ENCODE peak calls at places on chromosome 19, in five cellular contexts. G is WTC11; Y is M059J; W is naive thymus-derived CD8-positive, alpha-beta T cell; H is EL. A is an unnamed sample.

GRCh38 chr19:17861542-17862402 is 2.1 kb downstream of the RPL18A start:
- DNase-seq in W (no peak), H (no peak), Y (no peak), G (no peak), A (no peak)

GRCh38 chr19:2594319-2594718 is 108.2 kb downstream of the GNG7 start:
- DNase-seq in H (no peak), Y (no peak), G (no peak), W (no peak), A (no peak)

GRCh38 chr19:19782783-19783182 is 38.8 kb downstream of the ZNF506 start:
- DNase-seq in H (no peak), W (no peak), Y (no peak), G (no peak), A (no peak)

GRCh38 chr19:4473708-4474503 is 1.8 kb downstream of the HDGFL2 start:
- DNase-seq in H (peak), W (no peak), G (no peak), Y (no peak), A (no peak)

GRCh38 chr19:19538077-19538764 is at the start of gene CILP2:
- DNase-seq in Y (no peak), H (peak), W (peak), G (peak), A (no peak)

GRCh38 chr19:30590596-30591229 is 218.5 kb downstream of the ZNF536 start:
- DNase-seq in G (no peak), W (no peak), H (no peak), Y (no peak), A (no peak)

GRCh38 chr19:55647732-55648656 is at the start of gene CCDC106:
- DNase-seq in H (peak), Y (peak), W (peak), G (peak), A (peak)

GRCh38 chr19:44745386-44745831 is 3.1 kb upstream of the BCL3 start:
- DNase-seq in G (peak), Y (peak), W (peak), H (peak), A (peak)

GRCh38 chr19:1752757-1753728 is at the start of gene ONECUT3:
- DNase-seq in H (no peak), G (no peak), W (no peak), Y (no peak), A (peak)

GRCh38 chr19:36421749-36422481 is 3.5 kb upstream of the ZFP82 start:
- DNase-seq in W (no peak), H (peak), G (no peak), Y (peak), A (peak)

GRCh38 chr19:10112037-10112751 is 701 bp downstream of the P2RY11 start:
- DNase-seq in W (no peak), G (no peak), H (peak), Y (peak), A (peak)

GRCh38 chr19:48329167-48329891 is 4.0 kb downstream of the EMP3 start:
- DNase-seq in G (peak), Y (peak), H (peak), W (no peak), A (peak)

GRCh38 chr19:16378291-16378889 is 53.8 kb downstream of the KLF2 start:
- DNase-seq in H (no peak), W (no peak), G (no peak), Y (no peak), A (no peak)

GRCh38 chr19:18477974-18478373 is 40.0 kb upstream of the ISYNA1 start:
- DNase-seq in W (no peak), G (no peak), Y (no peak), H (no peak), A (no peak)

GRCh38 chr19:46537136-46538097 is 41.8 kb upstream of the PNMA8B start:
- DNase-seq in W (peak), Y (peak), H (peak), G (peak), A (peak)

GRCh38 chr19:2627319-2627829 is 75.1 kb downstream of the GNG7 start:
- DNase-seq in W (peak), G (no peak), Y (peak), H (peak), A (peak)

GRCh38 chr19:18768046-18768771 is 22.9 kb downstream of the COMP start:
- DNase-seq in G (peak), Y (no peak), W (no peak), H (no peak), A (no peak)

GRCh38 chr19:35935911-35936737 is at the start of gene LRFN3:
- DNase-seq in H (peak), W (peak), Y (peak), G (peak), A (peak)

GRCh38 chr19:55368701-55369563 is 1.3 kb downstream of the IL11 start:
- DNase-seq in G (peak), Y (peak), W (no peak), H (peak), A (peak)

GRCh38 chr19:11349171-11349570 is 2.9 kb downstream of the CCDC159 start:
- DNase-seq in W (no peak), H (no peak), Y (no peak), G (no peak), A (no peak)

GRCh38 chr19:38745316-38745715 is 1.0 kb upstream of the CAPN12 start:
- DNase-seq in Y (no peak), G (no peak), H (no peak), W (no peak), A (no peak)

GRCh38 chr19:1811472-1811894 is 593 bp downstream of the ATP8B3 start:
- DNase-seq in W (no peak), G (no peak), Y (peak), H (peak), A (peak)

GRCh38 chr19:16338470-16339360 is 14.1 kb downstream of the KLF2 start:
- DNase-seq in H (peak), Y (peak), W (peak), G (no peak), A (peak)

GRCh38 chr19:17305517-17306284 is at the start of gene MRPL34:
- DNase-seq in G (peak), W (peak), H (peak), Y (peak), A (peak)

GRCh38 chr19:1768248-1768647 is 14.9 kb downstream of the ONECUT3 start:
- DNase-seq in G (peak), H (peak), W (no peak), Y (no peak), A (no peak)

GRCh38 chr19:11138659-11139526 is 16.7 kb downstream of the SPC24 start:
- DNase-seq in G (peak), W (no peak), Y (peak), H (peak), A (peak)

GRCh38 chr19:45347570-45348366 is 7.2 kb downstream of the KLC3 start:
- DNase-seq in Y (no peak), H (no peak), G (no peak), W (no peak), A (no peak)

GRCh38 chr19:15841875-15842569 is 26.6 kb upstream of the OR10H1 start:
- DNase-seq in Y (no peak), G (peak), W (no peak), H (no peak), A (no peak)

GRCh38 chr19:14081797-14082674 is 3.5 kb downstream of the C19orf67 start:
- DNase-seq in Y (no peak), G (no peak), H (no peak), W (no peak), A (peak)

GRCh38 chr19:412356-413355 is 3.7 kb upstream of the C2CD4C start:
- DNase-seq in G (peak), H (no peak), Y (no peak), W (peak), A (no peak)

GRCh38 chr19:44876930-44877530 is 14.0 kb upstream of the TOMM40 start:
- DNase-seq in Y (no peak), H (no peak), W (no peak), G (no peak), A (no peak)

GRCh38 chr19:6044056-6044805 is 66.1 kb downstream of the RFX2 start:
- DNase-seq in G (no peak), H (no peak), Y (no peak), W (no peak), A (no peak)